ENCODE peak calls at places on chromosomes 4 and X, in nine cellular contexts. E is MM.1S, H is colonic mucosa, I is osteocyte, P is cardiac fibroblast, S is neural crest cell, V is upper lobe of right lung, G is Calu3, F is heart right ventricle. R is an unnamed sample.

GRCh38 chr4:13322681-13323101 is 161.4 kb downstream of the RAB28 start:
- DNase-seq in E (no peak), S (no peak), V (no peak), F (no peak), I (no peak), P (peak), G (no peak), H (no peak), R (no peak)

GRCh38 chr4:8136529-8136928 is 22.1 kb downstream of the ABLIM2 start:
- DNase-seq in P (no peak), S (no peak), G (no peak), H (no peak), E (no peak), I (no peak), V (no peak), F (no peak), R (no peak)

GRCh38 chr4:53645108-53645507 is 53.8 kb upstream of the LNX1 start:
- DNase-seq in V (no peak), P (no peak), E (no peak), H (no peak), S (no peak), G (no peak), F (no peak), I (no peak), R (no peak)

GRCh38 chr4:54784188-54784671 is 126.5 kb downstream of the KIT start:
- DNase-seq in E (no peak), V (peak), G (no peak), I (no peak), H (peak), S (no peak), F (peak), P (peak), R (no peak)

GRCh38 chr4:3387154-3387942 is 54.4 kb upstream of the HGFAC start:
- DNase-seq in P (no peak), E (no peak), I (no peak), F (no peak), V (no peak), G (no peak), S (no peak), H (no peak), R (peak)

GRCh38 chr4:79294064-79294463 is 31.8 kb downstream of the NAA11 start:
- DNase-seq in P (peak), V (no peak), H (peak), E (no peak), S (no peak), I (no peak), F (no peak), G (no peak), R (no peak)

GRCh38 chr4:183636923-183637322 is 22.1 kb downstream of the RWDD4 start:
- DNase-seq in I (no peak), G (peak), P (peak), E (no peak), F (no peak), S (no peak), H (peak), V (no peak), R (no peak)

GRCh38 chr4:122450847-122451246 is 5.7 kb downstream of the IL2 start:
- DNase-seq in P (peak), V (no peak), I (no peak), H (no peak), G (peak), S (no peak), E (no peak), F (no peak), R (no peak)

GRCh38 chr4:138242076-138242829 is at the start of gene SLC7A11:
- DNase-seq in S (peak), V (no peak), I (peak), G (peak), E (peak), H (peak), P (peak), F (peak), R (peak)

GRCh38 chr4:101790521-101791188 is at the start of gene BANK1:
- DNase-seq in S (peak), I (peak), P (peak), G (peak), E (peak), V (peak), H (peak), F (peak), R (peak)

GRCh38 chrX:26613951-26614350 is 398.0 kb downstream of the MAGEB5 start:
- DNase-seq in S (no peak), I (no peak), H (no peak), P (peak), G (no peak), V (no peak), F (no peak), E (no peak), R (no peak)

GRCh38 chr4:177612684-177613083 is 170.4 kb upstream of the AGA start:
- DNase-seq in I (no peak), G (no peak), S (no peak), P (no peak), F (no peak), E (no peak), V (no peak), H (no peak), R (no peak)

GRCh38 chrX:133726211-133726630 is 259.2 kb downstream of the GPC3 start:
- DNase-seq in F (no peak), S (no peak), H (no peak), I (no peak), G (peak), E (no peak), P (peak), V (no peak), R (no peak)

GRCh38 chr4:175871774-175872405 is 59.8 kb upstream of the GPM6A start:
- DNase-seq in V (no peak), G (no peak), S (no peak), E (no peak), P (no peak), F (no peak), H (no peak), I (no peak), R (no peak)

GRCh38 chr4:154591890-154592289 is 1.3 kb upstream of the FGA start:
- DNase-seq in E (no peak), P (no peak), V (no peak), G (no peak), I (no peak), F (no peak), H (no peak), S (no peak), R (no peak)

GRCh38 chr4:148787285-148787684 is 345.1 kb upstream of the NR3C2 start:
- DNase-seq in P (no peak), E (no peak), F (no peak), H (no peak), I (no peak), G (no peak), V (no peak), S (no peak), R (no peak)

GRCh38 chrX:70166601-70167590 is 10.4 kb upstream of the DGAT2L6 start:
- DNase-seq in S (no peak), P (peak), H (no peak), I (no peak), G (no peak), E (no peak), F (no peak), V (no peak), R (no peak)

GRCh38 chrX:17584248-17584681 is 153.0 kb upstream of the SCML1 start:
- DNase-seq in F (no peak), E (no peak), V (no peak), S (no peak), H (no peak), G (no peak), P (peak), I (no peak), R (no peak)

DNA sequence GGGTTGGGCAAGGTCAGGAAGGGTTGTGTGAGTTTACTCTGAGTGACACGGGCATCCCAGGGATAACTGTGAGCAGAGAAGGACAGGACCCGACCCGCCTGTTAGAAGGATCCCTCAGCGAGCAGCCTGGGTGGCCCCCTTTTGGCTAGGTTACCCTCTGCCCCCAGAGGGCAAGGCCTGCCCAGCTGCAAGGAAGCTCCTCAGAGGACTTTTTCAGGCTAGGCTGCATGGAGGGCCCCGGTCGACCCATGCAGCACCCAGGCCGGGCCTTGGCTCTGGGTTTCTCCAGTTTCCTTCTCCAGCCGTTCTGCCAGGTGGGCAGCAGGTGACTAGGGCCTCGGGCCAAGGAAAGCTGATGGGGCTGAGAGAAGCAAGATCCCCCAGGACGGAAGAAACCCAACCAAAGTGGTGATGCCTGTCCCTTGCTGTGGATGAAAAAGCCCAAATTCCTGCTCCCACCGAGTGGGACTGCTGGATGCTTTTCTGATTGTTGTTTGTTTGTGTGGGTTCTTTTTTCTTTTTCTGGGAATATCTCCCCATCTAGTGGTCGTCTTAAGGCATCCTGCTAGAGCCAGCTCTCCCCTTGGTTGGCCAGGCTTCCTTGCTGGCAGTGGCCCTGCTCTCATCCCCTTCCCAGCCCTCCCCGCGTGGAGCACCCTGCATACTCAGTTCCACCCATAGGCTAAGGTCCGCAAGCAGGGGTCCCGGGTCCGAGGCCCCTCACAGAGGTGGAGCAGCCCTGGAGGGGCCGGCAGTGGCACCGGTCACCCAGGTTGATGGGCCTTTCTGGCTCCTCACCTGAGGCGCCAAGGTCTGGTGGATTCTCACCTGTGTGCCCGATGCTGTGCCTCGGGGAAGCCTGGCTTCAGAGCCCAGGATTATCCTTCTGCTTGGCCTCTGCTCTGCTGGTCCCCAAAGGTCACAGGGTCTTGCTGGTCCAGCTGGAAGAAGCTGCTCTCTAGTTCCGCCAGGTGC is 1.8 kb downstream of the ZFP92 start:
- DNase-seq in H (no peak), P (no peak), V (no peak), S (no peak), G (no peak), E (no peak), I (no peak), F (no peak), R (no peak)
- TF ChIP-seq CTCF in H (no peak), P (no peak), V (no peak), S (peak), G (no peak), E (no peak), I (peak), F (no peak), R (peak)

GRCh38 chrX:39709364-39709763 is 388.4 kb downstream of the BCOR start:
- DNase-seq in S (no peak), H (no peak), P (no peak), G (no peak), E (no peak), F (no peak), V (no peak), I (no peak), R (no peak)

GRCh38 chrX:39704590-39704989 is 393.2 kb downstream of the BCOR start:
- DNase-seq in G (no peak), V (no peak), F (no peak), S (no peak), H (no peak), E (no peak), P (no peak), I (no peak), R (no peak)

GRCh38 chrX:39703307-39703706 is 394.5 kb downstream of the BCOR start:
- DNase-seq in E (no peak), V (no peak), F (no peak), H (no peak), G (no peak), P (no peak), S (no peak), I (no peak), R (no peak)

GRCh38 chrX:39705299-39705698 is 392.5 kb downstream of the BCOR start:
- DNase-seq in V (peak), P (peak), F (peak), E (no peak), S (no peak), I (no peak), H (peak), G (peak), R (no peak)
- TF ChIP-seq CTCF in V (peak), P (peak), F (peak), E (peak), S (peak), I (peak), H (no peak), G (no peak), R (no peak)

GRCh38 chr4:174408841-174409552 is 113.3 kb downstream of the HPGD start:
- DNase-seq in G (no peak), V (no peak), P (no peak), I (no peak), F (no peak), H (peak), E (no peak), S (no peak), R (no peak)
- TF ChIP-seq CTCF in G (no peak), V (no peak), P (no peak), I (no peak), F (no peak), H (no peak), E (no peak), S (no peak), R (no peak)

GRCh38 chr4:139523076-139523475 is 32.9 kb downstream of the SETD7 start:
- DNase-seq in G (no peak), E (no peak), S (no peak), F (no peak), V (no peak), I (no peak), P (peak), H (peak), R (no peak)
- TF ChIP-seq CTCF in G (no peak), E (no peak), S (no peak), F (no peak), V (no peak), I (no peak), P (no peak), H (no peak), R (no peak)

DNA sequence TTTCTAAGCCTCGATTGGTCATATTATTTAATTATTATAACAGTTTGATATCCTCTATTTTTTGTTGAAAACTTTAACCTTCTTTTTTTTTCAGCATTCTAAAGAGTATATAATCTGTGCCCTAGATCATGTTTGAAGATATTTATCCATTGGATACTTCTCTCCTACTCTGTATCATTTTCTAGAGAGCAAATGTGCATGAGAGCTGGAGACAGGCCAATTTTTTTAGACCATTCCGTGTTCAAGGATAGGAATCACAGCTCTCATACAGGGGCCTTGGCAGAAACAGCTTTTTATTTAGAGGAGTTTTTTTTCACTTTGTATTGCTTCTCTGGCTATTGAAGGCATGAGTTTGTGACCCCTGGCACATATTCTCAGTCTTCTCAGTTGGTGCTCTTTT is 57.7 kb upstream of the TBC1D14 start:
- DNase-seq in V (no peak), H (no peak), F (no peak), E (no peak), S (no peak), G (no peak), P (no peak), I (no peak), R (no peak)
- TF ChIP-seq CTCF in V (no peak), H (no peak), F (no peak), E (no peak), S (no peak), G (no peak), P (no peak), I (no peak), R (no peak)